ENCODE peak calls at places on chromosomes 5 and 9, in nine cellular contexts. P, J, C, X, W, R, Z, L and K are unnamed samples.

GRCh38 chr5:6228257-6229250 is 149.8 kb downstream of the MED10 start:
- DNase-seq in C (no peak), Z (no peak), R (no peak), L (no peak), W (no peak), X (no peak), J (no peak), P (no peak), K (no peak)

GRCh38 chr9:34454571-34455065 is 3.8 kb downstream of the FAM219A start:
- DNase-seq in X (no peak), C (no peak), W (peak; percentile 82), P (peak; percentile 46), J (peak; percentile 95), Z (no peak), R (peak; percentile 80), L (no peak), K (no peak)

GRCh38 chr9:136018257-136019031 is 57.3 kb upstream of the UBAC1 start:
- DNase-seq in Z (peak; percentile 65), J (no peak), L (no peak), C (no peak), P (no peak), X (no peak), R (no peak), W (no peak), K (no peak)

GRCh38 chr5:81180780-81181179 is 52.3 kb upstream of the CKMT2 start:
- DNase-seq in Z (no peak), C (no peak), W (no peak), R (no peak), J (no peak), L (no peak), X (no peak), P (no peak), K (no peak)

GRCh38 chr9:20032413-20033006 is 243.7 kb upstream of the SLC24A2 start:
- DNase-seq in P (no peak), W (no peak), J (no peak), Z (no peak), L (no peak), X (no peak), C (no peak), R (no peak), K (no peak)

GRCh38 chr5:172219296-172219695 is 25.3 kb downstream of the EFCAB9 start:
- DNase-seq in C (no peak), X (no peak), P (no peak), R (peak; percentile 20), Z (no peak), W (no peak), J (no peak), L (no peak), K (no peak)

GRCh38 chr5:119031905-119032304 is 39.0 kb upstream of the DMXL1 start:
- DNase-seq in C (no peak), X (no peak), L (no peak), P (no peak), Z (no peak), J (peak; percentile 37), W (peak; percentile 29), R (peak; percentile 6), K (no peak)

GRCh38 chr9:75148551-75148950 is 60.2 kb downstream of the OSTF1 start:
- DNase-seq in X (no peak), W (peak; percentile 4), R (peak; percentile 14), P (peak; percentile 89), Z (no peak), C (no peak), L (no peak), J (peak; percentile 75), K (no peak)

GRCh38 chr5:139468421-139468931 is 2.3 kb upstream of the SMIM33 start:
- DNase-seq in C (no peak), L (no peak), J (peak; percentile 40), X (no peak), W (no peak), R (no peak), P (no peak), Z (no peak), K (no peak)
- TF ChIP-seq CTCF in C (no peak), L (no peak), J (no peak), X (no peak), W (no peak), R (no peak), P (no peak), Z (no peak), K (no peak)

DNA sequence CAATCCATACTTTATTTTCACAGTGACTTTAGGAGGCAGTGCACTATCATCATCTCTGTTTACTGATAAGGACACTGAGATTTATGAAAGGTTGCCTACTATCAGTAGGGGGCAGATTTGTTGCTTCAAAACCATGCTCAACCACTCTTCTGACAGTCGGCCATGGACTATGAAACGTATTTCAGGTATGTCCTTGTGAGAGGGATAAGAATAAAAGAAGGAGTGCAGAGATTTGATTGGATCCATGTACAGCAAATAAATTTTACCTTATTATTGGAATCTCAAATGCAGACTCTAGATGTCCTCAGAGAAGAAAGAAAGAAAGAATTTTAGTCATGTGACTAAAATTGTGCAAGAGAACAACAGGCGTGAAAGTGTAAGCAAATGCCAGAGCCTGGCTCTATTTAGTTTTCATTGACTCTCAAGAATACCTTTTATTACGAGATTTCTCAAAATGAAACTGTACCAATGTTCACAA is 296.6 kb upstream of the RASA1 start:
- DNase-seq in P (peak; percentile 42), W (peak; percentile 51), Z (no peak), X (no peak), L (no peak), C (no peak), J (peak; percentile 49), R (peak; percentile 3), K (no peak)
- TF ChIP-seq CTCF in P (peak; percentile 38), W (peak; percentile 30), Z (no peak), X (no peak), L (peak; percentile 8), C (no peak), J (peak; percentile 31), R (peak; percentile 22), K (peak; percentile 26)

DNA sequence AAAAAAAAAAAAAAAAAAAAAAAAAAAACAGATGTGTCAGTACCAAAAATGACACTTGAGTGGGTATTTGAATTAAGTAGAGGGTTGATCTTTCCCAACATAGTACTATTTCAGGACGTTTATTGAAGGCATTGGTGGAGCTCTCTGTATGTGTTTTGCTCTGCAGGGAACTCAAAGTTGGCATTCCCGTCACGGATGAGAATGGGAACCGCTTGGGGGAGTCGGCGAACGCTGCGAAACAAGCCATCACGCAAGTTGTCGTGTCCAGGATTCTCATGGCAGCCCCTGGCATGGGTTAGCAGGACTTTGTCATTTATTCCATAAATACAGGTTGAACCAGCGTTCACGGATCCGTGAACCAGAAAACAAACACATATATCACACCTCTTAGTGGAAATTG is 34.9 kb downstream of the SFXN1 start:
- DNase-seq in Z (no peak), R (no peak), W (no peak), L (no peak), X (no peak), J (no peak), C (no peak), P (no peak), K (no peak)
- TF ChIP-seq CTCF in Z (no peak), R (no peak), W (no peak), L (no peak), X (no peak), J (no peak), C (no peak), P (no peak), K (no peak)

DNA sequence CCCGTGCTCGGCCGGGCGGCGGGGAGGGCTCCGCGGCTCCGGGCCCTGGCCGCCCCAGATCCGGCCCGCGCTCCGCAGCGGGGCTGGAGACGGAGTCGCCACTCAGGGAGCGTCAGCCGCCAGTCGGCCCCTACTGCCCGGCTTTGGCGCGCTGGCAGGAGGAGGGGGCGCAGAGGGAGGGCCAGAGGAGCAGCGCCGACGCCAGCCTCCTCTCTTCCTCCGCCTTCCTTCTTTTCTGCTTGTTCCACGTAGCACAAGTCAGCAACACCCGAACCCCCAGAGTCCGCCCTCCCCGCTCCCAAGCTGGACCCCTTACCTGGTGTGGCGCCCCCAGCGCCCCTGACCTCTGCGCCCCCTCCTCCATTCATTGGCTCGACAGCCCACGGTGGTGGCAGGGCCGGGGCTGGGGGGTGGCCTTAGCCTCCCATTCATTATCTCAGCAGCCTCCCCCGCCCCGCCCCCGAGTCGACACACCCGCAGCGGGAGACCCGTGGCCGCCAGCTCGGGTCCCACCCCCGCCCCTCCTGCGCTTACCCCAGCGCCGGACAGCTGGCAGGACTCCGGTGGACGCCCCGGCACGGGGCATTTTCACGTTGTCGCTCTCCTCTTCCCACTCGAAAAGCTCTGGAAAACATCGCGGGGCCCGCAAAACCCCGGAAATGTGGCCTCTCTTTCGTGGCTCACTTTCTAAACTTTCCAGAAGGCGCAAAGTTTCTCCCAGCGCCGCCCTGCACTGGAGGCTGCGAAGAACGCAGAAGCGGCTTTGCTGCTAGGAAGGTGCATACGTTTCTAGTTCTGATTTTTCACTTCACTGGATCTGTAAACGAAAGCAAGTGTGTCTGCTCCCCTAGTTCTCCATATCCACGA is at the start of gene LPAR1:
- DNase-seq in P (peak; percentile 59), R (peak; percentile 64), J (peak; percentile 66), L (no peak), W (peak; percentile 52), Z (peak; percentile 77), X (peak; percentile 84), C (no peak), K (no peak)
- TF ChIP-seq CTCF in P (no peak), R (no peak), J (no peak), L (no peak), W (no peak), Z (no peak), X (no peak), C (no peak), K (no peak)

GRCh38 chr5:148687427-148687826 is 33.1 kb upstream of the HTR4 start:
- DNase-seq in P (peak; percentile 37), J (peak; percentile 39), Z (no peak), C (no peak), R (peak; percentile 39), L (no peak), W (peak; percentile 67), X (no peak), K (no peak)
- TF ChIP-seq CTCF in P (peak; percentile 47), J (peak; percentile 49), Z (peak; percentile 58), C (no peak), R (peak; percentile 96), L (no peak), W (peak; percentile 50), X (no peak), K (no peak)

DNA sequence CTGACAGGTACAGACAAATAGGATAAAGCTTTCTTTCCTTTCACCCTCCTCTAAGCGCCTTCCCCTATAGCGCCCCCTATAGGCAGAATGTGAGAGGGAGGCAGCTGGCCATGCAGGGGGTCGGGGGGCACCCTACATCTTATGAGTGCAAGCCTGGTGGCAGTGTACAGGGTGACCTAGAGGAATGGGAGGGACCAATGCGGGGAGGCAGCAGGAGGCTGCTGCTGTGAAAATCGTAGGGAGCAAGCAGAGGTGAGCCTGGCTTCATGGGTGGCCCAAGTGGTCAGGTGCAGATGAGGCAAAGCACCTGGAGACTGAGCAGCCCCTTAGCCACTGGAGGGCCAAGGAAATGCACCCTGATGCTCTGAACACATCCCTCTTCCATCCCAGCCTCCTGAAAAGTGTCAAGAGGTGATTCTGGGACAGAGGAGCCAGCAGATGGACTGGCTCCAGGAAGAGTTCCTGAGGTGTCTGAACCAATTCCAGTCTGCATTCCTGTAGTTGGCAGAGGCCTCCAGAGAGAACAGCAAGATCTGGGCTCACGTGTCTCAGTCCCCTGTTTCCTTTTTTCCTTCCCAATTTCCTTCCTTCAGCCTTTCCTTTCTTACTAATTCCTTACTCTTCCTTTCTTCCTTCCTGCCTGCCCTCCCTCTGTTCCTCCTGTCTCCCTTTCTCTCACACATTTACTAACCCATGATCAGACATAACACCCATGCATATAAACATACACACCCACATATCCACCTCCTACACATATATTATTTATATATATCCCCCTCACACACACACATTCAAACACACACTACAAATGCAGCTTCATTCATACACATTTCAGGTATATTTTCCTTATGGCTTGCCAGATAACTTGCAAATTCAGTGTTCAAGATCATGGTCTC is 32.8 kb upstream of the GALNT10 start:
- DNase-seq in P (no peak), C (no peak), Z (no peak), X (no peak), R (no peak), W (no peak), J (no peak), L (no peak), K (no peak)
- TF ChIP-seq CTCF in P (peak; percentile 16), C (no peak), Z (peak; percentile 61), X (no peak), R (peak; percentile 42), W (peak; percentile 25), J (peak; percentile 31), L (peak; percentile 18), K (no peak)